ENCODE peak calls at places on chromosomes 3 and 15, in six cellular contexts. X is glomerular endothelial cell; C is mesenteric fat pad; G is iPS DF 19.7; M is skeletal muscle cell; J is activated gamma-delta T cell treated with anti-CD3 and anti-CD28 coated beads, Interleukin-2, amount 50 U/mL, for 16 hours. N is an unnamed sample.

GRCh38 chr3:191008074-191008473 is 145.6 kb upstream of the GMNC start:
- DNase-seq in X (no peak), C (no peak), G (no peak), M (no peak), J (no peak), N (no peak)

GRCh38 chr3:172709776-172710708 is 825 bp downstream of the NCEH1 start:
- DNase-seq in X (no peak), C (no peak), G (no peak), M (no peak), J (no peak), N (peak)

GRCh38 chr15:53918180-53919079 is 59.8 kb upstream of the UNC13C start:
- DNase-seq in X (no peak), C (no peak), G (no peak), M (no peak), J (no peak), N (no peak)

GRCh38 chr3:72318504-72319201 is 529.6 kb downstream of the SHQ1 start:
- DNase-seq in X (no peak), C (no peak), G (no peak), M (no peak), J (no peak), N (no peak)

GRCh38 chr3:139122612-139123011 is 77.9 kb upstream of the PRR23C start:
- DNase-seq in X (no peak), C (no peak), G (no peak), M (no peak), J (no peak), N (no peak)

GRCh38 chr3:30112904-30113484 is 493.4 kb upstream of the TGFBR2 start:
- DNase-seq in X (peak), C (no peak), G (no peak), M (no peak), J (no peak), N (peak)

GRCh38 chr3:30340500-30340899 is 265.9 kb upstream of the TGFBR2 start:
- DNase-seq in X (no peak), C (no peak), G (no peak), M (no peak), J (no peak), N (no peak)

GRCh38 chr3:27880969-27881892 is 159.1 kb upstream of the EOMES start:
- DNase-seq in X (no peak), C (no peak), G (no peak), M (no peak), J (peak), N (no peak)

GRCh38 chr3:69282191-69282590 is 103.7 kb downstream of the FRMD4B start:
- DNase-seq in X (no peak), C (no peak), G (no peak), M (peak), J (peak), N (peak)

GRCh38 chr15:72968531-72968922 is 83.7 kb upstream of the NEO1 start:
- DNase-seq in X (no peak), C (no peak), G (no peak), M (no peak), J (no peak), N (peak)

GRCh38 chr3:184260571-184261269 is 633 bp downstream of the CAMK2N2 start:
- DNase-seq in X (no peak), C (no peak), G (no peak), M (no peak), J (no peak), N (no peak)

GRCh38 chr15:63826513-63826912 is 7.2 kb downstream of the HERC1 start:
- DNase-seq in X (no peak), C (no peak), G (no peak), M (no peak), J (no peak), N (peak)

GRCh38 chr15:80010131-80010673 is 39.2 kb upstream of the BCL2A1 start:
- DNase-seq in X (no peak), C (no peak), G (no peak), M (no peak), J (no peak), N (no peak)

GRCh38 chr3:17023006-17023664 is 138.4 kb downstream of the PLCL2 start:
- DNase-seq in X (peak), C (no peak), G (no peak), M (no peak), J (peak), N (no peak)

GRCh38 chr3:48369685-48370329 is 2.2 kb upstream of the FBXW12 start:
- DNase-seq in X (no peak), C (no peak), G (no peak), M (no peak), J (no peak), N (no peak)

GRCh38 chr15:90650117-90650955 is 66.8 kb upstream of the BLM start:
- DNase-seq in X (peak), C (no peak), G (no peak), M (no peak), J (no peak), N (peak)

GRCh38 chr3:129345281-129345680 is 66.6 kb downstream of the HMCES start:
- DNase-seq in X (no peak), C (no peak), G (no peak), M (no peak), J (no peak), N (no peak)